ENCODE peak calls at places on chromosomes 2 and 18, in seven cellular contexts. K is HEK293T; C is RPMI8226; T is AG09319; U is stimulated activated CD4-positive, alpha-beta T cell treated with anti-CD3 and anti-CD28 coated beads, Interleukin-1b, Interleukin-23, amount 100 ng/mL, for 24 hours; Q is NCI-H2029 treated with DMSO at 0.1 percent for 48 hours; O is fibroblast of lung. P is an unnamed sample.
A peak's percentile ranks its signal among the peaks of the same experiment; 100 is the strongest.

GRCh38 chr18:54743596-54743995 is 84.7 kb upstream of the RAB27B start:
- DNase-seq in Q (no peak), C (no peak), O (no peak), U (no peak), T (no peak), K (no peak), P (no peak)

GRCh38 chr2:36458106-36458505 is 102.5 kb downstream of the CRIM1 start:
- DNase-seq in T (no peak), C (no peak), K (no peak), U (no peak), Q (no peak), O (no peak), P (no peak)

GRCh38 chr2:238425979-238426567 is 654 bp upstream of the ASB1 start:
- DNase-seq in C (peak; percentile 24), O (peak; percentile 40), Q (no peak), K (peak; percentile 37), U (peak; percentile 4), T (no peak), P (peak; percentile 46)

GRCh38 chr2:151668737-151669136 is 65.5 kb downstream of the NEB start:
- DNase-seq in K (peak; percentile 10), Q (no peak), T (no peak), C (no peak), O (no peak), U (no peak), P (no peak)

GRCh38 chr2:119028327-119029174 is 86.6 kb downstream of the MARCO start:
- DNase-seq in C (no peak), K (peak; percentile 31), U (no peak), Q (no peak), T (no peak), O (peak; percentile 16), P (peak; percentile 3)

GRCh38 chr2:40310303-40310702 is 141.6 kb downstream of the SLC8A1 start:
- DNase-seq in C (no peak), K (no peak), Q (no peak), U (no peak), T (no peak), O (no peak), P (no peak)

GRCh38 chr2:186827426-186827825 is 21.5 kb downstream of the ZSWIM2 start:
- DNase-seq in K (no peak), O (no peak), Q (no peak), C (no peak), T (no peak), U (no peak), P (no peak)

GRCh38 chr2:100293341-100294161 is 28.8 kb downstream of the LONRF2 start:
- DNase-seq in C (no peak), K (no peak), T (no peak), U (no peak), O (no peak), Q (no peak), P (no peak)

GRCh38 chr2:42770288-42771131 is 6.6 kb upstream of the OXER1 start:
- DNase-seq in Q (no peak), C (peak; percentile 56), O (peak; percentile 29), T (no peak), K (peak; percentile 80), U (no peak), P (peak; percentile 88)

GRCh38 chr18:2921778-2922177 is 75.0 kb downstream of the EMILIN2 start:
- DNase-seq in K (no peak), U (no peak), T (no peak), O (no peak), Q (no peak), C (no peak), P (no peak)

GRCh38 chr2:19350678-19351401 is 7.6 kb downstream of the OSR1 start:
- DNase-seq in Q (no peak), T (no peak), U (no peak), C (no peak), K (no peak), O (no peak), P (no peak)

GRCh38 chr2:241892299-241893137 is 23.0 kb downstream of the RTP5 start:
- DNase-seq in O (peak; percentile 42), K (no peak), Q (peak; percentile 36), T (no peak), U (no peak), C (no peak), P (no peak)

GRCh38 chr2:205156457-205156856 is 525.8 kb upstream of the NRP2 start:
- DNase-seq in T (no peak), Q (no peak), U (no peak), O (no peak), K (no peak), C (no peak), P (no peak)

GRCh38 chr2:174971868-174972781 is 33.1 kb downstream of the CHN1 start:
- DNase-seq in T (no peak), O (peak; percentile 40), C (no peak), U (no peak), K (no peak), Q (peak; percentile 90), P (no peak)

GRCh38 chr2:163191372-163191771 is 352.8 kb upstream of the KCNH7 start:
- DNase-seq in C (peak; percentile 23), T (no peak), Q (no peak), U (no peak), O (peak; percentile 64), K (peak; percentile 9), P (peak; percentile 18)

GRCh38 chr2:66024396-66024795 is 410.5 kb upstream of the MEIS1 start:
- DNase-seq in K (no peak), C (peak; percentile 49), U (no peak), O (no peak), Q (peak; percentile 1), T (no peak), P (no peak)

GRCh38 chr2:65729246-65729645 is 296.8 kb upstream of the SPRED2 start:
- DNase-seq in O (no peak), T (no peak), K (no peak), U (no peak), C (no peak), Q (no peak), P (no peak)

GRCh38 chr18:31056296-31056695 is 13.8 kb upstream of the DSC3 start:
- DNase-seq in U (no peak), K (no peak), O (no peak), C (no peak), T (no peak), Q (no peak), P (no peak)

GRCh38 chr18:68713791-68714190 is 1.1 kb downstream of the TMX3 start:
- DNase-seq in T (no peak), U (no peak), O (no peak), C (no peak), Q (no peak), K (no peak), P (no peak)

GRCh38 chr2:200449149-200449548 is 60.7 kb downstream of the KCTD18 start:
- DNase-seq in U (no peak), K (no peak), T (no peak), C (no peak), O (no peak), Q (no peak), P (no peak)

GRCh38 chr2:37894047-37894446 is 31.0 kb upstream of the RMDN2 start:
- DNase-seq in K (no peak), U (no peak), C (no peak), T (no peak), Q (no peak), O (no peak), P (peak; percentile 51)

P was measured in MV-4-11.